ENCODE peak calls at places on chromosomes 11 and 22, in seven cellular contexts. L, Q, D, G, O, Z and B are unnamed samples.

GRCh38 chr11:92322225-92322624 is 97.6 kb downstream of the FAT3 start:
- DNase-seq in D (no peak), Q (no peak), G (no peak), Z (no peak), O (no peak), L (no peak), B (no peak)

GRCh38 chr22:38792833-38793232 is 1.1 kb downstream of the DNAL4 start:
- DNase-seq in D (no peak), Q (no peak), L (no peak), O (no peak), Z (no peak), G (no peak), B (no peak)

GRCh38 chr11:93541884-93542752 is 1.1 kb downstream of the SMCO4 start:
- DNase-seq in O (peak; percentile 67), D (peak; percentile 41), G (no peak), L (peak; percentile 46), Z (peak; percentile 43), Q (peak; percentile 71), B (peak; percentile 71)

GRCh38 chr11:2507945-2508749 is 63.3 kb downstream of the KCNQ1 start:
- DNase-seq in Q (no peak), G (no peak), O (peak; percentile 3), D (no peak), L (no peak), Z (no peak), B (no peak)

GRCh38 chr11:18091731-18092130 is 14.2 kb downstream of the SAAL1 start:
- DNase-seq in D (no peak), O (no peak), L (no peak), Z (no peak), Q (no peak), G (no peak), B (no peak)

GRCh38 chr11:120704256-120704750 is 192.8 kb downstream of the GRIK4 start:
- DNase-seq in Q (no peak), Z (no peak), L (no peak), D (no peak), O (no peak), G (no peak), B (no peak)

GRCh38 chr11:94325681-94326080 is 21.3 kb downstream of the IZUMO1R start:
- DNase-seq in O (peak; percentile 48), L (peak; percentile 31), Q (peak; percentile 44), Z (peak; percentile 44), G (no peak), D (no peak), B (no peak)

GRCh38 chr22:30266445-30267381 is at the start of gene OSM:
- DNase-seq in Q (no peak), Z (no peak), D (peak; percentile 75), O (peak; percentile 74), G (no peak), L (peak; percentile 70), B (no peak)

GRCh38 chr11:112826788-112827187 is 134.4 kb upstream of the NCAM1 start:
- DNase-seq in L (no peak), O (no peak), Z (no peak), G (no peak), Q (no peak), D (no peak), B (no peak)

GRCh38 chr11:10294289-10294953 is 402 bp upstream of the SBF2 start:
- DNase-seq in D (no peak), O (peak; percentile 41), G (no peak), Q (peak; percentile 63), L (no peak), Z (no peak), B (peak; percentile 55)

GRCh38 chr22:25718109-25718830 is 23.7 kb upstream of the MYO18B start:
- DNase-seq in L (no peak), O (no peak), Q (no peak), D (no peak), Z (no peak), G (no peak), B (no peak)

GRCh38 chr11:105573091-105573490 is 36.8 kb upstream of the GRIA4 start:
- DNase-seq in D (no peak), L (no peak), Q (peak; percentile 1), O (no peak), Z (no peak), G (no peak), B (no peak)

GRCh38 chr11:120532082-120532481 is 20.5 kb downstream of the GRIK4 start:
- DNase-seq in Q (no peak), D (no peak), O (no peak), Z (no peak), G (no peak), L (no peak), B (no peak)

GRCh38 chr11:72204865-72205264 is 11.7 kb upstream of the FOLR2 start:
- DNase-seq in O (no peak), D (no peak), L (no peak), Q (peak; percentile 78), G (no peak), Z (no peak), B (no peak)

GRCh38 chr22:49825944-49826602 is 1.6 kb downstream of the BRD1 start:
- DNase-seq in O (peak; percentile 61), Q (peak; percentile 15), D (no peak), L (peak; percentile 40), Z (no peak), G (no peak), B (no peak)

GRCh38 chr11:93895106-93895862 is 44.9 kb upstream of the VSTM5 start:
- DNase-seq in Z (no peak), G (no peak), O (no peak), Q (peak; percentile 40), D (no peak), L (no peak), B (no peak)

GRCh38 chr22:50250555-50251471 is at the start of gene HDAC10:
- DNase-seq in G (no peak), O (peak; percentile 91), L (peak; percentile 90), Q (peak; percentile 76), Z (peak; percentile 98), D (peak; percentile 79), B (peak; percentile 60)

GRCh38 chr11:86574493-86575207 is 97.8 kb downstream of the ME3 start:
- DNase-seq in Z (no peak), D (no peak), G (no peak), L (no peak), Q (peak; percentile 71), O (no peak), B (peak; percentile 39)

GRCh38 chr11:67280791-67281551 is 8.1 kb upstream of the ANKRD13D start:
- DNase-seq in O (peak; percentile 7), G (no peak), Z (no peak), Q (no peak), L (no peak), D (no peak), B (no peak)

GRCh38 chr11:70954471-70954870 is 297.9 kb downstream of the SHANK2 start:
- DNase-seq in D (no peak), O (no peak), L (no peak), G (no peak), Z (no peak), Q (no peak), B (no peak)

GRCh38 chr11:68275721-68276488 is 4.1 kb upstream of the C11orf24 start:
- DNase-seq in D (no peak), G (no peak), L (no peak), Z (no peak), O (no peak), Q (no peak), B (no peak)

GRCh38 chr11:113730887-113731726 is 25.0 kb upstream of the TMPRSS5 start:
- DNase-seq in Q (peak; percentile 18), G (no peak), L (peak; percentile 45), Z (no peak), D (no peak), O (peak; percentile 37), B (peak; percentile 45)

GRCh38 chr22:42446151-42446550 is 13.9 kb upstream of the NFAM1 start:
- DNase-seq in D (no peak), O (no peak), L (no peak), Z (no peak), Q (no peak), G (no peak), B (no peak)

GRCh38 chr11:113446112-113446511 is 29.1 kb downstream of the DRD2 start:
- DNase-seq in D (no peak), O (no peak), L (no peak), Q (no peak), Z (no peak), G (no peak), B (no peak)

GRCh38 chr11:62404435-62404834 is 14.4 kb upstream of the SCGB1A1 start:
- DNase-seq in Q (no peak), L (no peak), Z (no peak), O (no peak), G (no peak), D (no peak), B (no peak)

GRCh38 chr11:64340671-64341335 is 799 bp downstream of the CCDC88B start:
- DNase-seq in O (peak; percentile 87), Q (peak; percentile 28), L (peak; percentile 61), G (no peak), Z (no peak), D (peak; percentile 94), B (no peak)

GRCh38 chr11:28284206-28284605 is 176.0 kb downstream of the METTL15 start:
- DNase-seq in Q (no peak), D (no peak), Z (no peak), G (no peak), L (no peak), O (no peak), B (no peak)

DNA sequence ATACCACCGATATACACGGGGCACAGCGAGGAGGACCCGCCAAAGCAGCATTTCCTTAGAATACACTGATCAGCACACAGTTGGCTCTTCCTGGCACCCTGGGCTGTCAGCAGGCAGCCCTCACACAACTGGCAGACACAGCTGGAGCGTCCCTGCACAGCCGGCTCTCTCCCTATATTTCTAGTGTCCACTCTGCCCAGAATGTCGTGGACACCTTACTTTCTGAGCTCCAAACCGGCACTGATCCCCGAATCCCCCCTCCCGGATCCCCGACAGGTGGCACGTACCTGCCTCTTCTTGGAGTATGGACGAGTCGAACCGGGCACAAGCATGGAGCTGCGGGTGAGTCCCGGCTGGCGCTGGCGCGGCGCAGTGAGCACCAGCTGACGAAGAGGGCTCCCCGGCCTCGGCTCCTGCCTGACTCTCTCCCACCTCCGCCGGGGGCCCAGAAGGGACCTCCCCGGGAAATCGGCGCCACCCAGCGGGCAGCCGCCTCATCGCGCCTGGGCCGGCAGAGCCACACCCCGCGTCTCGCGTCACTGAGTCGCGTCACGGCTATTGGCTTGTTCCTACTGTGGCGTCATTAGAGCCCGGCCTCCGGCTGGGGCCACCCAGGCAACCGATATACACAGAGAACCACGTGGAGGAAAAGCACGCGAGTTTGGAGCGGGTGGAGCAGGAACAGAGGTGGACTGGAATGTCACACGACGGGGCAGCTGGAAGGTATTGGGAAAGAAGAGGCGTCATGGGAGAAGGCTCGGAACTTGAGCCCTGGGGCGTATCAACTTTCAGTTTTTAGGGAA is at the start of gene USP2:
- DNase-seq in D (peak; percentile 89), Z (peak; percentile 89), L (peak; percentile 98), Q (peak; percentile 95), O (peak; percentile 97), G (peak; percentile 98), B (peak; percentile 97)
- TF ChIP-seq POLR2AphosphoS5 in D (no peak), Z (no peak), L (peak; percentile 80), Q (peak; percentile 30), O (no peak), G (peak; percentile 97), B (peak; percentile 97)

GRCh38 chr11:58591659-58592058 is 12.8 kb downstream of the ZFP91 start:
- DNase-seq in Q (no peak), D (no peak), L (no peak), Z (no peak), O (no peak), G (no peak), B (no peak)
- TF ChIP-seq POLR2AphosphoS5 in Q (no peak), D (no peak), L (no peak), Z (peak; percentile 28), O (no peak), G (no peak), B (no peak)

GRCh38 chr11:35016939-35017338 is 100.5 kb downstream of the PDHX start:
- DNase-seq in Z (no peak), Q (no peak), L (no peak), G (no peak), O (no peak), D (no peak), B (no peak)
- TF ChIP-seq POLR2AphosphoS5 in Z (no peak), Q (no peak), L (no peak), G (no peak), O (no peak), D (no peak), B (no peak)

GRCh38 chr11:110096369-110096976 is 3.3 kb downstream of the ZC3H12C start:
- DNase-seq in D (no peak), L (no peak), O (no peak), Q (no peak), Z (no peak), G (no peak), B (no peak)
- TF ChIP-seq POLR2AphosphoS5 in D (no peak), L (no peak), O (no peak), Q (no peak), Z (peak; percentile 73), G (no peak), B (no peak)